ENCODE peak calls at places on chromosome 15, in eight cellular contexts. M is WERI-Rb-1; R is RWPE2; K is fibroblast of lung; Q is CD4-positive, alpha-beta memory T cell; J is adrenal gland; I is colonic mucosa; H is right cardiac atrium. A is an unnamed sample.
A peak's percentile ranks its signal among the peaks of the same experiment; 100 is the strongest.

GRCh38 chr15:50828610-50829206 is 63.2 kb upstream of the SPPL2A start:
- DNase-seq in M (no peak), R (no peak), K (peak; percentile 90), Q (no peak), J (peak; percentile 35), I (no peak), H (no peak), A (no peak)

GRCh38 chr15:57432141-57432701 is 55.9 kb downstream of the CGNL1 start:
- DNase-seq in M (peak; percentile 83), R (no peak), K (peak; percentile 44), Q (no peak), J (no peak), I (peak; percentile 30), H (no peak), A (no peak)

GRCh38 chr15:65782096-65782495 is 10.0 kb downstream of the DENND4A start:
- DNase-seq in M (no peak), R (no peak), K (no peak), Q (no peak), J (no peak), I (no peak), H (no peak), A (no peak)

GRCh38 chr15:20355256-20355868 is 186.2 kb downstream of the GOLGA6L6 start:
- DNase-seq in M (no peak), R (peak; percentile 67), K (no peak), Q (no peak), J (peak; percentile 5), I (no peak), H (peak; percentile 66), A (peak; percentile 41)

GRCh38 chr15:59687831-59688230 is 1.3 kb downstream of the BNIP2 start:
- DNase-seq in M (no peak), R (no peak), K (peak; percentile 22), Q (peak; percentile 30), J (no peak), I (no peak), H (no peak), A (no peak)

GRCh38 chr15:52486003-52486996 is 42.4 kb downstream of the MYO5A start:
- DNase-seq in M (peak; percentile 73), R (no peak), K (no peak), Q (no peak), J (no peak), I (no peak), H (no peak), A (no peak)

GRCh38 chr15:66095871-66096710 is 157.5 kb downstream of the MEGF11 start:
- DNase-seq in M (peak; percentile 93), R (peak; percentile 69), K (no peak), Q (no peak), J (no peak), I (no peak), H (no peak), A (no peak)

GRCh38 chr15:78751602-78751979 is 59.7 kb downstream of the ADAMTS7 start:
- DNase-seq in M (no peak), R (peak; percentile 65), K (no peak), Q (no peak), J (no peak), I (no peak), H (peak; percentile 57), A (no peak)

GRCh38 chr15:39582286-39582976 is 1.6 kb downstream of the THBS1 start:
- DNase-seq in M (no peak), R (no peak), K (peak; percentile 57), Q (no peak), J (peak; percentile 21), I (peak; percentile 61), H (peak; percentile 60), A (no peak)

GRCh38 chr15:100114100-100114499 is 227.7 kb downstream of the ADAMTS17 start:
- DNase-seq in M (no peak), R (peak; percentile 20), K (peak; percentile 92), Q (no peak), J (peak; percentile 72), I (no peak), H (peak; percentile 90), A (no peak)

GRCh38 chr15:72732554-72732953 is 46.5 kb downstream of the BBS4 start:
- DNase-seq in M (no peak), R (no peak), K (no peak), Q (no peak), J (no peak), I (no peak), H (no peak), A (no peak)

GRCh38 chr15:63408514-63408913 is 26.9 kb upstream of the CA12 start:
- DNase-seq in M (no peak), R (no peak), K (peak; percentile 22), Q (no peak), J (no peak), I (no peak), H (no peak), A (no peak)

GRCh38 chr15:25173241-25174028 is 218.6 kb downstream of the SNRPN start:
- DNase-seq in M (no peak), R (peak; percentile 45), K (no peak), Q (no peak), J (peak; percentile 3), I (peak; percentile 9), H (peak; percentile 23), A (no peak)

GRCh38 chr15:60065951-60066350 is 61.8 kb downstream of the FOXB1 start:
- DNase-seq in M (no peak), R (no peak), K (peak; percentile 33), Q (no peak), J (no peak), I (no peak), H (no peak), A (no peak)

GRCh38 chr15:28103402-28103801 is 4.3 kb upstream of the OCA2 start:
- DNase-seq in M (no peak), R (peak; percentile 48), K (no peak), Q (no peak), J (no peak), I (no peak), H (no peak), A (no peak)

GRCh38 chr15:28100516-28101195 is 1.5 kb upstream of the OCA2 start:
- DNase-seq in M (no peak), R (no peak), K (no peak), Q (no peak), J (no peak), I (no peak), H (no peak), A (no peak)

GRCh38 chr15:28103831-28104230 is 4.7 kb upstream of the OCA2 start:
- DNase-seq in M (no peak), R (peak; percentile 66), K (no peak), Q (no peak), J (no peak), I (no peak), H (no peak), A (no peak)

GRCh38 chr15:28101201-28101600 is 2.1 kb upstream of the OCA2 start:
- DNase-seq in M (peak; percentile 31), R (peak; percentile 38), K (no peak), Q (no peak), J (no peak), I (no peak), H (no peak), A (no peak)

DNA sequence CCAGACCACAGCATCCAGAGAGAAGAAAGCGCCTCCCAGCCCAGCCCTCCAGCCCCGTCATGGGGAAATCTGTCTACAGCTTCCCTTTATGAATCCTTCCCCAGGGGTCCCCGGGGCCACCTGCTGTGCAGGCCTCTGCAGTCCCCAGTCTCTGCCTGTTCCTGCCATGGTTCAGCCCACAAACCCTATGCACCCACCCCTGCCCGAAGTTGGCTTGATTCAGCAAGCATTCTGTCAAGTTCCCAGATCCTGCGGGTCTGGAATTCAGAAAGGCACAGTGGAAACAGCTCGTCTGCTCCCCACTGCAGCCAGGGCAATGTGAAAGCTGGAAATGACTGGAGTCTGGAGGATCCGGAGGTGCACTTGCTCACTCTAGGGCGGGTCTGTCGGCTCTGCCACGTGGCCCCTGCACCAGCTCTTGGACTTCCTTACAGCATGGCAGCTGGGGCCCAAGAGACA is 2.9 kb upstream of the OCA2 start:
- DNase-seq in M (no peak), R (peak; percentile 68), K (no peak), Q (no peak), J (no peak), I (no peak), H (no peak), A (no peak)
- H3K27me3 ChIP-seq in M (no peaks in the 10 kb centered on the region), R (peaks cover 38% of the 10 kb centered on the region), K (peaks cover 31% of the 10 kb centered on the region), Q (peaks cover 18% of the 10 kb centered on the region), J (peaks cover 16% of the 10 kb centered on the region), I (peaks cover 35% of the 10 kb centered on the region), H (no peaks in the 10 kb centered on the region), A (peaks cover 54% of the 10 kb centered on the region)

DNA sequence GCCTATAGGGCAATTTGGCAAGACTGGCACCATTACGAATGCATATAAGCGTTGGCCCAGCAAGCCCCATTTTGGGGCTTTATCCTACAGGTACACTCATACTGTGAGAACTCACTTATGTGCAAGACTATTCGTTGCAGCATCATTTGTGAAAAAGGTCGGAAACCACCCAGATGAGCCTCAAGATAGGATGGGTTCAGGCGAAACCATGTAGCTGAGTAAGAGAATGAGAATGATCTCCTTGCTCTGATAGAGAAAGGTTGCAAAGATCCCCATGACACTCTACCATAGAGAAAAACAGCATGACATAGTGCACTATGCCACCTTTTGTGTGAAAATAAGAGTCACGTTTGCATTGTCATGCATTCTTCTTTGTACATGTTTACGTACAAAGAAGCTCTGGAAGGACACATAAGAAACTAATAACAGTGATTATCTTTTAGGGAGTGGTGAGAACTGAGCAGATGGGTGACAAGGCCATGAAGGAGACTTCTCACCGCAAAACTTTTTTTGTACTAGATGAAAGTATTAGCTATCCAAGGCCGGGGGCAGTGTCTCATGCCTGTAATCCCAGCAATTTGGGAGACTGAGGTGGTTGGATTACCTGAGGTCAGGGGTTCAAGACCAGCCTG is 50.0 kb downstream of the RHCG start:
- DNase-seq in M (no peak), R (no peak), K (no peak), Q (no peak), J (no peak), I (no peak), H (no peak), A (no peak)
- H3K27me3 ChIP-seq in M (no peaks in the 10 kb centered on the region), R (peaks cover 5% of the 10 kb centered on the region), K (peaks cover 21% of the 10 kb centered on the region), Q (peaks cover 4% of the 10 kb centered on the region), J (peaks cover 19% of the 10 kb centered on the region), I (no peaks in the 10 kb centered on the region), H (no peaks in the 10 kb centered on the region), A (peaks cover 33% of the 10 kb centered on the region)

GRCh38 chr15:48283361-48284157 is 47.7 kb upstream of the DUT start:
- DNase-seq in M (peak; percentile 46), R (no peak), K (peak; percentile 12), Q (no peak), J (peak; percentile 50), I (no peak), H (no peak), A (no peak)
- H3K27me3 ChIP-seq in M (no peaks in the 10 kb centered on the region), R (peaks cover 5% of the 10 kb centered on the region), K (no peaks in the 10 kb centered on the region), Q (no peaks in the 10 kb centered on the region), J (no peaks in the 10 kb centered on the region), I (no peaks in the 10 kb centered on the region), H (no peaks in the 10 kb centered on the region), A (peaks cover 4% of the 10 kb centered on the region)

GRCh38 chr15:70435872-70436271 is 327.5 kb downstream of the UACA start:
- DNase-seq in M (no peak), R (no peak), K (no peak), Q (no peak), J (no peak), I (no peak), H (no peak), A (no peak)

GRCh38 chr15:70436428-70436827 is 326.9 kb downstream of the UACA start:
- DNase-seq in M (no peak), R (peak; percentile 15), K (no peak), Q (no peak), J (no peak), I (no peak), H (no peak), A (no peak)

GRCh38 chr15:70437882-70438331 is 325.5 kb downstream of the UACA start:
- DNase-seq in M (peak; percentile 93), R (peak; percentile 89), K (no peak), Q (no peak), J (no peak), I (no peak), H (no peak), A (no peak)

GRCh38 chr15:70438776-70439175 is 324.6 kb downstream of the UACA start:
- DNase-seq in M (no peak), R (peak; percentile 61), K (no peak), Q (no peak), J (no peak), I (no peak), H (peak; percentile 92), A (no peak)

GRCh38 chr15:70437089-70437488 is 326.3 kb downstream of the UACA start:
- DNase-seq in M (no peak), R (peak; percentile 19), K (no peak), Q (no peak), J (no peak), I (peak; percentile 35), H (no peak), A (no peak)
- H3K27me3 ChIP-seq in M (no peaks in the 10 kb centered on the region), R (no peaks in the 10 kb centered on the region), K (peaks cover 22% of the 10 kb centered on the region), Q (no peaks in the 10 kb centered on the region), J (peaks cover 3% of the 10 kb centered on the region), I (no peaks in the 10 kb centered on the region), H (no peaks in the 10 kb centered on the region), A (no peaks in the 10 kb centered on the region)

A was measured in CD4-positive, alpha-beta T cell.